ENCODE peak calls at places on chromosomes 1 and 21, in nine cellular contexts. I, A, G, W, Q, U, C, S and F are unnamed samples.

GRCh38 chr1:226626577-226626956 is 78.0 kb downstream of the STUM start:
- DNase-seq in I (peak; percentile 80), A (peak; percentile 56), G (peak; percentile 51), W (peak; percentile 67), Q (peak; percentile 66), U (peak; percentile 27), C (peak; percentile 27), S (peak; percentile 89), F (peak; percentile 76)

GRCh38 chr21:26506951-26507350 is 66.1 kb downstream of the CYYR1 start:
- DNase-seq in I (no peak), A (no peak), G (no peak), W (no peak), Q (peak; percentile 74), U (no peak), C (no peak), S (no peak), F (no peak)

GRCh38 chr1:1169429-1170214 is 4.1 kb upstream of the TTLL10 start:
- DNase-seq in I (no peak), A (no peak), G (no peak), W (no peak), Q (no peak), U (no peak), C (no peak), S (peak; percentile 57), F (peak; percentile 72)

GRCh38 chr1:32336963-32337675 is 1.1 kb upstream of the MARCKSL1 start:
- DNase-seq in I (no peak), A (no peak), G (no peak), W (no peak), Q (no peak), U (peak; percentile 76), C (no peak), S (peak; percentile 49), F (peak; percentile 97)

GRCh38 chr1:5485436-5485835 is 506.8 kb downstream of the NPHP4 start:
- DNase-seq in I (no peak), A (no peak), G (no peak), W (no peak), Q (no peak), U (no peak), C (no peak), S (no peak), F (no peak)

GRCh38 chr21:42155045-42155855 is 63.7 kb upstream of the ABCG1 start:
- DNase-seq in I (no peak), A (no peak), G (no peak), W (no peak), Q (no peak), U (no peak), C (no peak), S (no peak), F (no peak)

GRCh38 chr1:200857804-200858203 is 15.0 kb upstream of the GPR25 start:
- DNase-seq in I (no peak), A (no peak), G (no peak), W (no peak), Q (no peak), U (no peak), C (no peak), S (no peak), F (peak; percentile 80)

GRCh38 chr1:99766378-99766800 is at the start of gene FRRS1:
- DNase-seq in I (peak; percentile 12), A (peak; percentile 29), G (peak; percentile 85), W (peak; percentile 68), Q (peak; percentile 60), U (peak; percentile 85), C (peak; percentile 66), S (peak; percentile 56), F (peak; percentile 93)

GRCh38 chr1:55813619-55814018 is 598.5 kb upstream of the USP24 start:
- DNase-seq in I (no peak), A (no peak), G (no peak), W (peak; percentile 12), Q (no peak), U (no peak), C (peak; percentile 35), S (no peak), F (no peak)

GRCh38 chr1:151147685-151148084 is 1.3 kb upstream of the SEMA6C start:
- DNase-seq in I (no peak), A (no peak), G (no peak), W (no peak), Q (no peak), U (no peak), C (peak; percentile 64), S (no peak), F (no peak)

GRCh38 chr21:36909901-36910561 is 56.4 kb downstream of the HLCS start:
- DNase-seq in I (no peak), A (no peak), G (peak; percentile 79), W (peak; percentile 98), Q (peak; percentile 86), U (no peak), C (peak; percentile 21), S (no peak), F (peak; percentile 63)

GRCh38 chr1:12594966-12595838 is 22.8 kb downstream of the DHRS3 start:
- DNase-seq in I (peak; percentile 90), A (no peak), G (no peak), W (peak; percentile 80), Q (peak; percentile 41), U (no peak), C (no peak), S (no peak), F (no peak)

GRCh38 chr21:32803651-32804050 is 32.1 kb upstream of the PAXBP1 start:
- DNase-seq in I (no peak), A (no peak), G (no peak), W (no peak), Q (peak; percentile 67), U (no peak), C (no peak), S (no peak), F (no peak)

GRCh38 chr1:230979389-230979716 is 459 bp downstream of the ARV1 start:
- DNase-seq in I (no peak), A (no peak), G (no peak), W (no peak), Q (no peak), U (no peak), C (no peak), S (no peak), F (no peak)

DNA sequence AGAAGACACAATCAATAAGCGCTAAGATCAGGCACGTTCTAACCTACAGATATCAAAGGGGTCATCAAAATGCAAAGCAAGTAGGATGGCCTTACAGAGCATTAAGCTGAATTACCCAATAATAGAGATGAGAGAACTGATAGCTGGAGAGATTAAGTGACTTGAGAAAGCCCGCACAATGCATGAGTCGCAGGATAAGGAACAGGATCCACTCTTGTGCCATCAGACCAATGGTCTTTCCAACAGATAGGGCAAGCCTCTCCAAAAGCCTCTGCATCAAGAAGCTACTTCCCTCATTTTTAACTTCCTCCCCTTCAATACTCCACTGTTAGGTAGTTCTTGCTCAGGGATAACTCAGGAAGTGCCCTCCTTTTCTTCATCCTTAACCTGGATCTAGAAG is 2.6 kb downstream of the CHML start:
- DNase-seq in I (no peak), A (no peak), G (no peak), W (no peak), Q (no peak), U (no peak), C (no peak), S (no peak), F (peak; percentile 75)
- H3K4me3 ChIP-seq in I (no peak overlapping the region), A (peak overlapping the region; percentile 13), G (no peak overlapping the region), W (peak overlapping the region; percentile 74), Q (peak overlapping the region; percentile 7), U (peak overlapping the region; percentile 94), C (no peak overlapping the region), S (peak overlapping the region; percentile 88), F (peak overlapping the region; percentile 95)

DNA sequence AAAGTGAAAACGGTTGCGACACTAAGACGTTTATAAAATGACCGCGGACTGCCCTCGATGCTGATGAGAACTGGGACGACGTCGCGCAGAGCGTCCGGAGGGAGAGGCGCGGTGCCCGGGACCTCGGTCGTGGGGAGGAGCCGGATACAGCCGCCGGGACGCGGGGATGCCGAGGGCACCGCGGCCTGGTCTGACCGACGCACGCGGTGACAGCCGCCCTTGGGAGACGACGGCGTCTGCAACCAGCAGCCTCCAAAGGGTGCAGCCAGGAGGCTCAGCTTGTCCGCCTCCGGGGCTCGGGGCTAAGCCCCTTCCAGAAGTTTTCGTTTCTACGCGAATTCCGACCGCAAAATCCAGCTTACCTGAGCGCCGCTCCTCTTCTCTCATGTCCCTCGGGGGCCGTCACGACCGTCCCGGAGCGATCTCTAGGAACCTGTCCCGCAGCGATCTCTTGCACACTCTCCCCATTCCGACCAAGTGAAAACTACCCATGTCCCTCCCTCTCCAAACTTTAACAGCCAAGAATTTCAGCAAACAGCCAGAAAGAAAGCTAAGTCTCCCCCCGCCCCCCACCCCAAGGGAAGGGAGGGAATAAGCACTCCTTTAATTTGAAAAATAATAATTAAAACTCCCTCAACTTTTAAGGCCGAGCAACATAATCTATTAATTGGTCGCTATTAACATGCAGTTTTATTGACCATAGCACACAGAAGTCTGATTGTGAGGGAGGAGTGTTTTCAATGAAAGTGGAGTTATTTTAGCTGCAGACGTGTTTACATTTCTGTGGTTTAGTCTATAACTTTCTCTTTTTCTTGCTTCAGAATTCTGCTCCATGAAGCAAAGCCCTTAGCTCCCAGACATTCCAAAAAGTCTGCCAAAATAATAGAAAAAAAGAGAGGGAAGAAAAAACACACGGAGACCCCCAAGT is 144.2 kb upstream of the ETS2 start:
- DNase-seq in I (peak; percentile 67), A (no peak), G (no peak), W (peak; percentile 4), Q (peak; percentile 22), U (no peak), C (no peak), S (no peak), F (peak; percentile 66)
- TF ChIP-seq MAX in I (no peak), A (peak; percentile 86), G (no peak), W (peak; percentile 47), Q (no peak), U (no peak), C (no peak), S (no peak), F (no peak)

GRCh38 chr1:73593804-73594203 is 604.2 kb downstream of the LRRIQ3 start:
- DNase-seq in I (no peak), A (no peak), G (no peak), W (no peak), Q (peak; percentile 61), U (no peak), C (no peak), S (no peak), F (no peak)
- H3K4me3 ChIP-seq in I (no peak overlapping the region), A (no peak overlapping the region), G (no peak overlapping the region), W (no peak overlapping the region), Q (peak overlapping the region; percentile 21), U (no peak overlapping the region), C (no peak overlapping the region), S (no peak overlapping the region), F (no peak overlapping the region)

DNA sequence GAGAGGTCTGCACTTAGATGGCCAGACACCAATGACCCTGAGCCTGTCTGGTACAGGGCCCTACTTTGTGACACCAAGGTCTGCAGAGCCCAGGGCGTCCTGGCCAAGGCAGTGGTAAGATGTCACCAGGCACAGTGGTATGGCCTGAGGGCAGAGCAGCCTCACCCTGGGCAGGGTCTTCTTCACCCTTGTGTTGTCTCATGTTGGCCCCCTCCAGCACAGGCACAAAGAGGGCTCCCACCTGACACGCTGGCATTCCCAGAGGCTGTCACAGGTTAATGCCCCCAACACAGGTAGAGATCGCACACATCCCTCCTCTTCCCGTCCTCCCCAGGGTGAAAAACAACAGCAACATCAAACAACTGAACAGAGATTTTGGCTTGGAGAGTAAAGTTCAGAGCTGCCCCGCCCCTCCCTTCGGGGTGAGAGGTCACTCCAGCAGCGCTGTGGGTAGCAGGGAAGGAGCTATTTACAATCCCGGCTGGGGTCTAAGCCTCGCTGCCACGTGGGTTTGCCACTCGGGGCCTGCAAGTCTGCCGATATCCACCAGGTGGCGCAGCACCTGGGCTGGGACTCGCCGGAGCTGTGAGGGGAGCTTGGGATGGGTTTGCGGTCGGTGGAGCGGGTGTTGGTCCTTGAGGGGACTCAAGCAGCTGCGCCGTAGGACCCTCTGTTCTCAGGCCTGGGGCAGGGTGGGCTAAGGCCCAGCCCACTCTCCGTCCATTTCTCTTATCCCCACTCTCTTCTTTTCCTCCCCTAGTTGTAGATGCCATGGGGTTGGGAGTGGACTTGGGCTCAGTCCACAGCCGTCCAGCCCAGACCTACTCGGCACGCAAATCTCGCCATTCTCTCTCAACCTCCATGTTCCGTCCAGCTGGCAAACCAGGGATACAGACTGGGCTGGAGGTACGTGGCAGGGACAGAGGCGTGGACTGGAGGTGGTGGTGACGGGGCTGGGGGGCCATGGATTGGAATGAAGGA is 12.7 kb downstream of the EFNA3 start:
- DNase-seq in I (peak; percentile 88), A (peak; percentile 68), G (peak; percentile 61), W (peak; percentile 75), Q (peak; percentile 77), U (no peak), C (peak; percentile 78), S (peak; percentile 83), F (peak; percentile 77)
- TF ChIP-seq MAX in I (peak; percentile 84), A (peak; percentile 98), G (no peak), W (peak; percentile 96), Q (peak; percentile 92), U (peak; percentile 73), C (peak; percentile 96), S (peak; percentile 92), F (peak; percentile 96)